ENCODE peak calls at places on chromosomes 1 and 21, in eight cellular contexts. One of them, this sample, is unnamed.

GRCh38 chr1:21537932-21538630 is 28.9 kb downstream of the ALPL start:
- DNase-seq in upper lobe of left lung: peak
- DNase-seq in sigmoid colon: no peak
- DNase-seq in breast epithelium: no peak
- DNase-seq in HCT116: no peak
- DNase-seq in suprapubic skin: no peak
- DNase-seq in testis: peak
- DNase-seq in esophagus squamous epithelium: no peak
- DNase-seq in this sample: no peak

GRCh38 chr1:19083081-19083480 is 126.6 kb upstream of the IFFO2 start:
- DNase-seq in sigmoid colon: no peak
- DNase-seq in testis: peak
- DNase-seq in HCT116: no peak
- DNase-seq in upper lobe of left lung: no peak
- DNase-seq in suprapubic skin: no peak
- DNase-seq in esophagus squamous epithelium: no peak
- DNase-seq in breast epithelium: no peak
- DNase-seq in this sample: peak

GRCh38 chr1:44161546-44161945 is 20.1 kb upstream of the KLF18 start:
- DNase-seq in sigmoid colon: no peak
- DNase-seq in breast epithelium: no peak
- DNase-seq in suprapubic skin: no peak
- DNase-seq in esophagus squamous epithelium: no peak
- DNase-seq in testis: no peak
- DNase-seq in upper lobe of left lung: no peak
- DNase-seq in HCT116: no peak
- DNase-seq in this sample: no peak

GRCh38 chr1:8496473-8496872 is 178.6 kb downstream of the SLC45A1 start:
- DNase-seq in HCT116: no peak
- DNase-seq in breast epithelium: no peak
- DNase-seq in suprapubic skin: no peak
- DNase-seq in esophagus squamous epithelium: no peak
- DNase-seq in sigmoid colon: no peak
- DNase-seq in upper lobe of left lung: peak
- DNase-seq in testis: no peak
- DNase-seq in this sample: no peak

GRCh38 chr21:25029580-25029979 is 577.7 kb downstream of the MRPL39 start:
- DNase-seq in upper lobe of left lung: no peak
- DNase-seq in testis: no peak
- DNase-seq in HCT116: no peak
- DNase-seq in suprapubic skin: no peak
- DNase-seq in sigmoid colon: no peak
- DNase-seq in esophagus squamous epithelium: no peak
- DNase-seq in breast epithelium: no peak
- DNase-seq in this sample: no peak

GRCh38 chr1:112144738-112145426 is 155.4 kb upstream of the KCND3 start:
- DNase-seq in testis: peak
- DNase-seq in sigmoid colon: no peak
- DNase-seq in suprapubic skin: no peak
- DNase-seq in HCT116: no peak
- DNase-seq in upper lobe of left lung: no peak
- DNase-seq in breast epithelium: no peak
- DNase-seq in esophagus squamous epithelium: no peak
- DNase-seq in this sample: no peak

GRCh38 chr21:36701912-36702621 is 3.2 kb downstream of the SIM2 start:
- DNase-seq in HCT116: no peak
- DNase-seq in sigmoid colon: no peak
- DNase-seq in suprapubic skin: no peak
- DNase-seq in upper lobe of left lung: no peak
- DNase-seq in esophagus squamous epithelium: no peak
- DNase-seq in breast epithelium: no peak
- DNase-seq in testis: no peak
- DNase-seq in this sample: no peak

GRCh38 chr1:80217377-80217986 is 1211.0 kb upstream of the ADGRL4 start:
- DNase-seq in testis: peak
- DNase-seq in breast epithelium: no peak
- DNase-seq in sigmoid colon: no peak
- DNase-seq in esophagus squamous epithelium: no peak
- DNase-seq in suprapubic skin: no peak
- DNase-seq in upper lobe of left lung: no peak
- DNase-seq in HCT116: peak
- DNase-seq in this sample: no peak

GRCh38 chr1:74502432-74502831 is 10.0 kb downstream of the LRRC53 start:
- DNase-seq in HCT116: no peak
- DNase-seq in upper lobe of left lung: no peak
- DNase-seq in suprapubic skin: no peak
- DNase-seq in breast epithelium: no peak
- DNase-seq in esophagus squamous epithelium: no peak
- DNase-seq in sigmoid colon: no peak
- DNase-seq in testis: peak
- DNase-seq in this sample: no peak

GRCh38 chr1:26317612-26318337 is at the start of gene CD52:
- DNase-seq in esophagus squamous epithelium: no peak
- DNase-seq in suprapubic skin: no peak
- DNase-seq in upper lobe of left lung: no peak
- DNase-seq in testis: no peak
- DNase-seq in sigmoid colon: no peak
- DNase-seq in HCT116: no peak
- DNase-seq in breast epithelium: no peak
- DNase-seq in this sample: no peak

GRCh38 chr1:7386226-7387052 is 384.7 kb upstream of the VAMP3 start:
- DNase-seq in suprapubic skin: peak
- DNase-seq in HCT116: no peak
- DNase-seq in breast epithelium: peak
- DNase-seq in testis: peak
- DNase-seq in sigmoid colon: peak
- DNase-seq in upper lobe of left lung: no peak
- DNase-seq in esophagus squamous epithelium: no peak
- DNase-seq in this sample: peak

GRCh38 chr1:53593758-53594380 is 134.7 kb downstream of the DMRTB1 start:
- DNase-seq in sigmoid colon: peak
- DNase-seq in esophagus squamous epithelium: no peak
- DNase-seq in testis: peak
- DNase-seq in HCT116: no peak
- DNase-seq in breast epithelium: no peak
- DNase-seq in upper lobe of left lung: peak
- DNase-seq in suprapubic skin: no peak
- DNase-seq in this sample: no peak
- TF ChIP-seq CTCF in sigmoid colon: peak
- TF ChIP-seq CTCF in esophagus squamous epithelium: peak
- TF ChIP-seq CTCF in testis: no peak
- TF ChIP-seq CTCF in HCT116: peak
- TF ChIP-seq CTCF in breast epithelium: no peak
- TF ChIP-seq CTCF in upper lobe of left lung: no peak
- TF ChIP-seq CTCF in suprapubic skin: peak
- TF ChIP-seq CTCF in this sample: no peak

GRCh38 chr1:226943927-226944326 is 3.8 kb downstream of the COQ8A start:
- DNase-seq in breast epithelium: no peak
- DNase-seq in sigmoid colon: no peak
- DNase-seq in HCT116: no peak
- DNase-seq in suprapubic skin: no peak
- DNase-seq in upper lobe of left lung: no peak
- DNase-seq in testis: no peak
- DNase-seq in esophagus squamous epithelium: no peak
- DNase-seq in this sample: no peak

GRCh38 chr1:226945858-226946245 is 5.8 kb downstream of the COQ8A start:
- DNase-seq in breast epithelium: no peak
- DNase-seq in suprapubic skin: no peak
- DNase-seq in esophagus squamous epithelium: no peak
- DNase-seq in testis: no peak
- DNase-seq in HCT116: no peak
- DNase-seq in sigmoid colon: no peak
- DNase-seq in upper lobe of left lung: no peak
- DNase-seq in this sample: no peak

GRCh38 chr1:226946841-226947240 is 6.7 kb downstream of the COQ8A start:
- DNase-seq in esophagus squamous epithelium: no peak
- DNase-seq in suprapubic skin: no peak
- DNase-seq in HCT116: no peak
- DNase-seq in breast epithelium: no peak
- DNase-seq in upper lobe of left lung: no peak
- DNase-seq in sigmoid colon: no peak
- DNase-seq in testis: no peak
- DNase-seq in this sample: no peak

GRCh38 chr1:226946285-226946684 is 6.2 kb downstream of the COQ8A start:
- DNase-seq in testis: no peak
- DNase-seq in esophagus squamous epithelium: no peak
- DNase-seq in suprapubic skin: no peak
- DNase-seq in breast epithelium: no peak
- DNase-seq in HCT116: no peak
- DNase-seq in upper lobe of left lung: no peak
- DNase-seq in sigmoid colon: no peak
- DNase-seq in this sample: peak

DNA sequence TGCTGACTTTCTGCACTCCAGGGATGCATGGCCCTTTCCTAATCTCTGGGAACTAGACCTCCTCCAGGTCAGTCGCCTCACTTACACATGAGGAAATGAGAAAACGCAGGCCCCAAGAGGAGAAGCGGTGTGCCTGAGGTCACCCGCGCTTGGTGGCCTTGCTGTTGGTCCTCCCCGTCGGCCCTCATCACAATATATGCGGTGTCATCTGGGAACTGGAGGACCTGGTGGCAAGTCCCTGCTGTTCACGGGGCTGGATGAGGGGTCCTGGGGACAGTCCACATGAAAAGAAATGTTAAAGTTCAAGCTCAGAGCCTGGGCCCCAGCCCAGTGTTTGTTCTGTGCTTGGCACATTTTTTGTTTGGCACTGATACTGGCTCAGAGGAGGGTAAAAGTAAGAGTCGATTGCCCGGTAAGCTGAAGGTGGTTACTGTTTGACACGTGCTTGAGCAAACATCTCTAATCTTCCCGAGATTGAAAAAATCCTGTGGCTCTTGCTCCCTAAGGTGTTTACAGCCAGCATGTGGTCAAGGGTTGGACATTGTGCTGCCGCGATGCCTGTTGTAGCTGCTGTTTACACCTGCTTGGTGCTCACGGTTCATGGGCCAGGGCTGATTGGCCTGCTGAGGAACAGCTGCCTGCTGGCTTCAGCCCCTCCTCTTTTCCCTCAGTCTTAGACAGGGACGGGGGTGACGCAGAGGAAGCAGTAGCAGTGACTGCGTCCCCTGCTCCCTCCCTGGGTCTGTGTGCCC is 5.2 kb downstream of the COQ8A start:
- DNase-seq in upper lobe of left lung: no peak
- DNase-seq in breast epithelium: no peak
- DNase-seq in testis: no peak
- DNase-seq in sigmoid colon: no peak
- DNase-seq in esophagus squamous epithelium: no peak
- DNase-seq in suprapubic skin: no peak
- DNase-seq in HCT116: no peak
- DNase-seq in this sample: peak
- TF ChIP-seq POLR2A in upper lobe of left lung: no peak
- TF ChIP-seq POLR2A in breast epithelium: no peak
- TF ChIP-seq POLR2A in testis: no peak
- TF ChIP-seq POLR2A in sigmoid colon: no peak
- TF ChIP-seq POLR2A in esophagus squamous epithelium: no peak
- TF ChIP-seq POLR2A in suprapubic skin: no peak
- TF ChIP-seq POLR2A in HCT116: no peak
- TF ChIP-seq POLR2A in this sample: no peak

GRCh38 chr1:37127254-37127748 is 93.0 kb upstream of the GRIK3 start:
- DNase-seq in suprapubic skin: no peak
- DNase-seq in testis: no peak
- DNase-seq in breast epithelium: no peak
- DNase-seq in upper lobe of left lung: no peak
- DNase-seq in esophagus squamous epithelium: no peak
- DNase-seq in HCT116: no peak
- DNase-seq in sigmoid colon: no peak
- DNase-seq in this sample: no peak
- TF ChIP-seq CTCF in suprapubic skin: no peak
- TF ChIP-seq CTCF in testis: no peak
- TF ChIP-seq CTCF in breast epithelium: no peak
- TF ChIP-seq CTCF in upper lobe of left lung: no peak
- TF ChIP-seq CTCF in esophagus squamous epithelium: no peak
- TF ChIP-seq CTCF in HCT116: no peak
- TF ChIP-seq CTCF in sigmoid colon: no peak
- TF ChIP-seq CTCF in this sample: no peak

GRCh38 chr1:11735531-11735853 is 444 bp upstream of the AGTRAP start:
- DNase-seq in sigmoid colon: no peak
- DNase-seq in upper lobe of left lung: no peak
- DNase-seq in suprapubic skin: no peak
- DNase-seq in HCT116: no peak
- DNase-seq in esophagus squamous epithelium: no peak
- DNase-seq in testis: no peak
- DNase-seq in breast epithelium: no peak
- DNase-seq in this sample: no peak

GRCh38 chr1:11738783-11739182 is 2.8 kb downstream of the AGTRAP start:
- DNase-seq in sigmoid colon: no peak
- DNase-seq in esophagus squamous epithelium: no peak
- DNase-seq in breast epithelium: no peak
- DNase-seq in HCT116: no peak
- DNase-seq in suprapubic skin: no peak
- DNase-seq in upper lobe of left lung: no peak
- DNase-seq in testis: no peak
- DNase-seq in this sample: no peak

GRCh38 chr1:11738096-11738495 is 2.2 kb downstream of the AGTRAP start:
- DNase-seq in esophagus squamous epithelium: no peak
- DNase-seq in HCT116: no peak
- DNase-seq in breast epithelium: no peak
- DNase-seq in upper lobe of left lung: no peak
- DNase-seq in testis: no peak
- DNase-seq in suprapubic skin: no peak
- DNase-seq in sigmoid colon: no peak
- DNase-seq in this sample: no peak

GRCh38 chr1:11735854-11736745 is at the start of gene AGTRAP:
- DNase-seq in upper lobe of left lung: peak
- DNase-seq in suprapubic skin: peak
- DNase-seq in sigmoid colon: peak
- DNase-seq in esophagus squamous epithelium: peak
- DNase-seq in HCT116: peak
- DNase-seq in testis: peak
- DNase-seq in breast epithelium: peak
- DNase-seq in this sample: peak

DNA sequence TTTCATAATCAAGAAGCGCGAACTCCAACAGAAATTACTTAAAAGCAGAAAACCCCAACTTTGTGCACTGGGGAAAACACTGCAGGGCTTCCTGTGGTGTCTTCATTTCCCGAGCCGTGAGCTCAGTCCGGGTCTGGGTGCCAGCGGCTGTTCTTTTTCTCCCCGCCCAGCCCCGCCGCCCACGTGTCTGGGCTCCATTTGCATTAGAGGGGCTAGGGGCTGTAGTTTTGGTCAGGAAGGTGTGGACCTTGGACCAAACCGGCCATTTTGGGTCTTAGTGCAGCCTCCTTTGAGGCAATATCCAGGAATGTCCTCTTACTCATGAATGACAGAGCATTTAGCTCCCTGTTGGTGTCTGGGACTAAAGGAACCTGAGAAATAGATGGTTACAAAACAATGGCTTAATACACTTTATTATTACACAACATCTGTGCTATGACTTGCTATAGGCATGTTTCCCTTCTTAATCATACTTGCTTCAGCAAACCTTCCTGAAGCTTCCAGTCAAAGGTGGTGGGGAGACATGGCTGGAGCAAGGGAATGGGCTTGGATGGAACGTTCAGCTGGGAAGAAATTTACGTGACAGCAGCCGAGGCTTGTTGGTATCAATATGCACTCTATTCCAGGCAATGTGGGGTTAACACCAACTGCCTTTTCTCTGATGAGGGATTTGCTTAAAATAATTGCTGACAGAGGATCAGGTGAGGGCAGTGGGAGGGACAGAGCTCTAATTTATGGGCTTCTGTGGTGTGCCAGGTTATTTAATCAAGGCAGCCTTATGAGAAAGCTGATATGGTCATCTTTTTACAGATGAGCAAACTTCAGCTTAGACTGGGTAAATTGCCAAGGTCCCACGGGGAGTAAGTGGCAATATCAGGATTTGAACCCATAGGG is 1.1 kb downstream of the AGTRAP start:
- DNase-seq in testis: peak
- DNase-seq in esophagus squamous epithelium: no peak
- DNase-seq in upper lobe of left lung: peak
- DNase-seq in breast epithelium: no peak
- DNase-seq in suprapubic skin: no peak
- DNase-seq in sigmoid colon: peak
- DNase-seq in HCT116: no peak
- DNase-seq in this sample: peak
- TF ChIP-seq POLR2A in testis: no peak
- TF ChIP-seq POLR2A in esophagus squamous epithelium: no peak
- TF ChIP-seq POLR2A in upper lobe of left lung: no peak
- TF ChIP-seq POLR2A in breast epithelium: no peak
- TF ChIP-seq POLR2A in suprapubic skin: no peak
- TF ChIP-seq POLR2A in sigmoid colon: no peak
- TF ChIP-seq POLR2A in HCT116: no peak
- TF ChIP-seq POLR2A in this sample: no peak

This sample was measured in lower leg skin.